ENCODE peak calls at places on chromosome 1, in eight cellular contexts. R is NCI-H2081; Z is stomach; S is posterior vena cava; E is activated CD4-positive, alpha-beta T cell treated with anti-CD3 and anti-CD28 coated beads, Interleukin-2, amount 10 ng/mL, durations not matched to agents 7 days and 5 days; X is activated naive CD8-positive, alpha-beta T cell treated with anti-CD3 and anti-CD28 coated beads, Interleukin-2, amount 10 ng/mL, durations not matched to agents 7 days and 5 days; O is dorsolateral prefrontal cortex; F is occipital lobe. C is an unnamed sample.

GRCh38 chr1:24702511-24703293 is 42.5 kb upstream of the CLIC4 start:
- DNase-seq in R (peak; percentile 66), Z (no peak), S (no peak), E (no peak), X (no peak), O (no peak), F (no peak), C (peak; percentile 50)

GRCh38 chr1:111852216-111852615 is 96.5 kb downstream of the DDX20 start:
- DNase-seq in R (peak; percentile 23), Z (no peak), S (peak; percentile 54), E (no peak), X (no peak), O (no peak), F (no peak), C (no peak)

GRCh38 chr1:227192163-227192562 is 126.1 kb downstream of the CDC42BPA start:
- DNase-seq in R (no peak), Z (peak; percentile 36), S (peak; percentile 80), E (no peak), X (no peak), O (peak; percentile 58), F (peak; percentile 24), C (peak; percentile 87)

GRCh38 chr1:21673277-21673780 is 4.2 kb upstream of the RAP1GAP start:
- DNase-seq in R (peak; percentile 46), Z (peak; percentile 82), S (peak; percentile 89), E (no peak), X (no peak), O (no peak), F (no peak), C (no peak)

GRCh38 chr1:173549813-173550212 is 53.1 kb downstream of the SLC9C2 start:
- DNase-seq in R (no peak), Z (no peak), S (no peak), E (no peak), X (no peak), O (no peak), F (no peak), C (no peak)

GRCh38 chr1:54341763-54342162 is 64.4 kb downstream of the SSBP3 start:
- DNase-seq in R (no peak), Z (no peak), S (no peak), E (no peak), X (no peak), O (no peak), F (no peak), C (no peak)

GRCh38 chr1:1599030-1599916 is 662 bp downstream of the FNDC10 start:
- DNase-seq in R (peak; percentile 46), Z (no peak), S (no peak), E (peak; percentile 44), X (peak; percentile 71), O (no peak), F (no peak), C (no peak)

GRCh38 chr1:15328785-15329480 is 80.8 kb upstream of the EFHD2 start:
- DNase-seq in R (no peak), Z (peak; percentile 63), S (no peak), E (no peak), X (no peak), O (peak; percentile 54), F (peak; percentile 33), C (peak; percentile 25)

GRCh38 chr1:30522031-30523004 is 201.1 kb downstream of the MATN1 start:
- DNase-seq in R (no peak), Z (no peak), S (peak; percentile 90), E (no peak), X (no peak), O (no peak), F (no peak), C (no peak)

GRCh38 chr1:73205294-73205973 is 923.1 kb upstream of the NEGR1 start:
- DNase-seq in R (peak; percentile 3), Z (no peak), S (no peak), E (no peak), X (no peak), O (no peak), F (no peak), C (peak; percentile 7)

GRCh38 chr1:43068911-43069310 is 103.2 kb downstream of the EBNA1BP2 start:
- DNase-seq in R (no peak), Z (no peak), S (no peak), E (no peak), X (no peak), O (no peak), F (no peak), C (no peak)

GRCh38 chr1:62687903-62688686 is at the start of gene DOCK7:
- DNase-seq in R (peak; percentile 85), Z (peak; percentile 80), S (peak; percentile 95), E (peak; percentile 59), X (peak; percentile 75), O (peak; percentile 82), F (peak; percentile 76), C (peak; percentile 84)

GRCh38 chr1:90122679-90123340 is 127.9 kb downstream of the ZNF326 start:
- DNase-seq in R (peak; percentile 88), Z (no peak), S (no peak), E (no peak), X (no peak), O (no peak), F (no peak), C (no peak)

GRCh38 chr1:215958836-215959235 is 391.7 kb downstream of the KCTD3 start:
- DNase-seq in R (no peak), Z (no peak), S (no peak), E (no peak), X (no peak), O (no peak), F (no peak), C (peak; percentile 12)

GRCh38 chr1:200731654-200732332 is 6.9 kb upstream of the CAMSAP2 start:
- DNase-seq in R (no peak), Z (no peak), S (no peak), E (no peak), X (no peak), O (no peak), F (no peak), C (no peak)

GRCh38 chr1:173409613-173410012 is 67.5 kb upstream of the PRDX6 start:
- DNase-seq in R (no peak), Z (peak; percentile 40), S (peak; percentile 87), E (no peak), X (no peak), O (no peak), F (no peak), C (peak; percentile 93)

GRCh38 chr1:183444243-183444642 is 26.1 kb upstream of the NMNAT2 start:
- DNase-seq in R (no peak), Z (no peak), S (no peak), E (no peak), X (no peak), O (no peak), F (no peak), C (peak; percentile 82)

GRCh38 chr1:63143482-63143881 is 178.9 kb upstream of the FOXD3 start:
- DNase-seq in R (no peak), Z (no peak), S (no peak), E (no peak), X (no peak), O (no peak), F (no peak), C (no peak)

GRCh38 chr1:235250430-235250829 is 77.5 kb downstream of the ARID4B start:
- DNase-seq in R (no peak), Z (no peak), S (no peak), E (no peak), X (no peak), O (no peak), F (no peak), C (no peak)

GRCh38 chr1:115012006-115012405 is 17.6 kb upstream of the TSHB start:
- DNase-seq in R (no peak), Z (no peak), S (peak; percentile 43), E (no peak), X (no peak), O (no peak), F (no peak), C (no peak)

GRCh38 chr1:244104309-244105060 is 53.4 kb downstream of the ZBTB18 start:
- DNase-seq in R (peak; percentile 19), Z (no peak), S (no peak), E (no peak), X (no peak), O (no peak), F (no peak), C (peak; percentile 92)

GRCh38 chr1:201708085-201708512 is 120.9 kb upstream of the IPO9 start:
- DNase-seq in R (peak; percentile 24), Z (no peak), S (peak; percentile 69), E (no peak), X (no peak), O (peak; percentile 78), F (peak; percentile 57), C (no peak)

GRCh38 chr1:224052767-224053166 is 61.1 kb upstream of the FBXO28 start:
- DNase-seq in R (no peak), Z (no peak), S (no peak), E (no peak), X (no peak), O (no peak), F (no peak), C (peak; percentile 89)

GRCh38 chr1:18344755-18345154 is 136.0 kb upstream of the KLHDC7A start:
- DNase-seq in R (peak; percentile 48), Z (no peak), S (no peak), E (no peak), X (no peak), O (no peak), F (no peak), C (no peak)

GRCh38 chr1:112263464-112263863 is 132.6 kb upstream of the CTTNBP2NL start:
- DNase-seq in R (no peak), Z (no peak), S (no peak), E (no peak), X (no peak), O (no peak), F (no peak), C (peak; percentile 73)

GRCh38 chr1:20644416-20644815 is 11.2 kb downstream of the PINK1 start:
- DNase-seq in R (no peak), Z (no peak), S (no peak), E (no peak), X (no peak), O (no peak), F (no peak), C (no peak)

GRCh38 chr1:3403388-3404179 is 50.9 kb upstream of the ARHGEF16 start:
- DNase-seq in R (peak; percentile 33), Z (no peak), S (no peak), E (no peak), X (no peak), O (no peak), F (no peak), C (no peak)

GRCh38 chr1:226584164-226584563 is 35.6 kb downstream of the STUM start:
- DNase-seq in R (no peak), Z (no peak), S (no peak), E (no peak), X (no peak), O (no peak), F (no peak), C (no peak)

GRCh38 chr1:208235983-208236761 is 8.0 kb downstream of the PLXNA2 start:
- DNase-seq in R (no peak), Z (peak; percentile 48), S (peak; percentile 88), E (peak; percentile 30), X (no peak), O (no peak), F (no peak), C (peak; percentile 63)

GRCh38 chr1:43651922-43652321 is 2.0 kb downstream of the KDM4A start:
- DNase-seq in R (no peak), Z (no peak), S (peak; percentile 38), E (no peak), X (no peak), O (no peak), F (no peak), C (no peak)

GRCh38 chr1:5770981-5771765 is 221.1 kb downstream of the NPHP4 start:
- DNase-seq in R (no peak), Z (no peak), S (peak; percentile 83), E (no peak), X (no peak), O (peak; percentile 59), F (no peak), C (no peak)

GRCh38 chr1:46522184-46522968 is 29.1 kb downstream of the KNCN start:
- DNase-seq in R (no peak), Z (peak; percentile 58), S (peak; percentile 87), E (no peak), X (no peak), O (no peak), F (peak; percentile 21), C (peak; percentile 86)

GRCh38 chr1:150066838-150067183 is 765 bp upstream of the VPS45 start:
- DNase-seq in R (no peak), Z (peak; percentile 31), S (peak; percentile 83), E (peak; percentile 45), X (peak; percentile 63), O (peak; percentile 65), F (peak; percentile 57), C (no peak)

GRCh38 chr1:56654126-56654923 is 9.2 kb downstream of the PRKAA2 start:
- DNase-seq in R (no peak), Z (no peak), S (no peak), E (no peak), X (no peak), O (no peak), F (no peak), C (no peak)

C was measured in HT1080.